ENCODE peak calls at places on chromosomes 3 and 15, in eight cellular contexts. C is midbrain; V is activated CD8-positive, alpha-beta memory T cell treated with anti-CD3 and anti-CD28 coated beads, Interleukin-2, amount 50 U/mL, for 48 hours; D is RCC 7860; S is GM12865; A is AG10803; B is fibroblast of gingiva; M is lung microvascular endothelial cell. L is an unnamed sample.

GRCh38 chr3:50165388-50166308 is 10.5 kb downstream of the SEMA3F start:
- DNase-seq in C (peak), V (no peak), D (peak), S (no peak), A (peak), B (peak), M (no peak), L (peak)

GRCh38 chr3:72982653-72983366 is 13.8 kb upstream of the PPP4R2 start:
- DNase-seq in C (no peak), V (peak), D (no peak), S (no peak), A (no peak), B (no peak), M (no peak), L (no peak)

GRCh38 chr3:71109241-71109976 is 474.1 kb downstream of the FOXP1 start:
- DNase-seq in C (no peak), V (no peak), D (peak), S (no peak), A (peak), B (peak), M (peak), L (peak)

GRCh38 chr3:177703788-177704187 is 506.5 kb upstream of the TBL1XR1 start:
- DNase-seq in C (no peak), V (no peak), D (peak), S (no peak), A (peak), B (no peak), M (peak), L (peak)

GRCh38 chr3:184680411-184680990 is 31.4 kb downstream of the MAGEF1 start:
- DNase-seq in C (no peak), V (no peak), D (no peak), S (no peak), A (no peak), B (no peak), M (no peak), L (no peak)

GRCh38 chr3:175672119-175672689 is 813.1 kb downstream of the NAALADL2 start:
- DNase-seq in C (peak), V (no peak), D (no peak), S (no peak), A (peak), B (peak), M (no peak), L (peak)

GRCh38 chr15:100918690-100919480 is at the start of gene LRRK1:
- DNase-seq in C (no peak), V (peak), D (no peak), S (peak), A (peak), B (peak), M (peak), L (peak)

GRCh38 chr3:52109556-52110380 is 44.5 kb downstream of the POC1A start:
- DNase-seq in C (no peak), V (no peak), D (no peak), S (no peak), A (no peak), B (no peak), M (peak), L (no peak)

GRCh38 chr15:48590704-48591103 is 54.8 kb downstream of the FBN1 start:
- DNase-seq in C (no peak), V (no peak), D (no peak), S (no peak), A (no peak), B (no peak), M (peak), L (no peak)

GRCh38 chr3:15467227-15468181 is 40.1 kb downstream of the EAF1 start:
- DNase-seq in C (no peak), V (no peak), D (no peak), S (peak), A (no peak), B (no peak), M (no peak), L (no peak)

GRCh38 chr3:158460929-158461328 is 110.1 kb upstream of the MLF1 start:
- DNase-seq in C (no peak), V (no peak), D (no peak), S (no peak), A (no peak), B (no peak), M (no peak), L (no peak)